ENCODE peak calls at places on chromosomes 11 and 22, in eight cellular contexts. V is CD8-positive, alpha-beta T cell; B is left ventricle myocardium inferior; M is colonic mucosa; U is glutamatergic neuron; X is activated CD8-positive, alpha-beta T cell treated with anti-CD3 and anti-CD28 coated beads for 36 hours; K is AG04449; P is thoracic aorta. Z is an unnamed sample.

GRCh38 chr22:46042786-46043185 is 65.8 kb upstream of the WNT7B start:
- DNase-seq in V (no peak), B (peak), M (no peak), U (no peak), X (no peak), K (no peak), P (no peak), Z (no peak)

GRCh38 chr11:565921-566509 is 5.2 kb downstream of the RASSF7 start:
- DNase-seq in V (no peak), B (no peak), M (no peak), U (no peak), X (no peak), K (no peak), P (no peak), Z (no peak)

GRCh38 chr11:61734767-61735166 is 17.7 kb upstream of the MYRF start:
- DNase-seq in V (no peak), B (no peak), M (no peak), U (no peak), X (no peak), K (no peak), P (no peak), Z (no peak)

GRCh38 chr11:64903291-64903833 is 13.6 kb downstream of the ATG2A start:
- DNase-seq in V (no peak), B (no peak), M (no peak), U (no peak), X (no peak), K (no peak), P (no peak), Z (no peak)

GRCh38 chr22:40519948-40520331 is 116.6 kb downstream of the MRTFA start:
- DNase-seq in V (no peak), B (no peak), M (no peak), U (no peak), X (no peak), K (no peak), P (no peak), Z (no peak)

GRCh38 chr11:110425751-110426545 is 3.8 kb upstream of the FDX1 start:
- DNase-seq in V (no peak), B (no peak), M (no peak), U (no peak), X (no peak), K (peak), P (no peak), Z (no peak)

GRCh38 chr11:10407749-10408472 is 47.2 kb upstream of the AMPD3 start:
- DNase-seq in V (no peak), B (peak), M (no peak), U (no peak), X (no peak), K (no peak), P (no peak), Z (no peak)

GRCh38 chr11:117384045-117384444 is 56.4 kb downstream of the CEP164 start:
- DNase-seq in V (no peak), B (no peak), M (no peak), U (no peak), X (no peak), K (peak), P (no peak), Z (no peak)

GRCh38 chr11:126148317-126148716 is 63.1 kb downstream of the RPUSD4 start:
- DNase-seq in V (no peak), B (no peak), M (no peak), U (no peak), X (no peak), K (no peak), P (no peak), Z (no peak)

GRCh38 chr22:37650463-37651136 is 7.9 kb upstream of the PDXP start:
- DNase-seq in V (no peak), B (no peak), M (no peak), U (no peak), X (no peak), K (no peak), P (no peak), Z (no peak)

GRCh38 chr11:34432822-34433221 is 5.9 kb upstream of the CAT start:
- DNase-seq in V (no peak), B (no peak), M (no peak), U (no peak), X (no peak), K (no peak), P (no peak), Z (no peak)

GRCh38 chr11:20065040-20065805 is 95.1 kb downstream of the DBX1 start:
- DNase-seq in V (no peak), B (no peak), M (no peak), U (no peak), X (no peak), K (no peak), P (no peak), Z (no peak)

GRCh38 chr11:128886401-128887119 is 4.6 kb upstream of the KCNJ5 start:
- DNase-seq in V (no peak), B (no peak), M (peak), U (no peak), X (peak), K (no peak), P (no peak), Z (no peak)
- TF ChIP-seq CTCF in V (no peak), B (peak), M (peak), U (no peak), X (no peak), K (peak), P (no peak), Z (no peak)

DNA sequence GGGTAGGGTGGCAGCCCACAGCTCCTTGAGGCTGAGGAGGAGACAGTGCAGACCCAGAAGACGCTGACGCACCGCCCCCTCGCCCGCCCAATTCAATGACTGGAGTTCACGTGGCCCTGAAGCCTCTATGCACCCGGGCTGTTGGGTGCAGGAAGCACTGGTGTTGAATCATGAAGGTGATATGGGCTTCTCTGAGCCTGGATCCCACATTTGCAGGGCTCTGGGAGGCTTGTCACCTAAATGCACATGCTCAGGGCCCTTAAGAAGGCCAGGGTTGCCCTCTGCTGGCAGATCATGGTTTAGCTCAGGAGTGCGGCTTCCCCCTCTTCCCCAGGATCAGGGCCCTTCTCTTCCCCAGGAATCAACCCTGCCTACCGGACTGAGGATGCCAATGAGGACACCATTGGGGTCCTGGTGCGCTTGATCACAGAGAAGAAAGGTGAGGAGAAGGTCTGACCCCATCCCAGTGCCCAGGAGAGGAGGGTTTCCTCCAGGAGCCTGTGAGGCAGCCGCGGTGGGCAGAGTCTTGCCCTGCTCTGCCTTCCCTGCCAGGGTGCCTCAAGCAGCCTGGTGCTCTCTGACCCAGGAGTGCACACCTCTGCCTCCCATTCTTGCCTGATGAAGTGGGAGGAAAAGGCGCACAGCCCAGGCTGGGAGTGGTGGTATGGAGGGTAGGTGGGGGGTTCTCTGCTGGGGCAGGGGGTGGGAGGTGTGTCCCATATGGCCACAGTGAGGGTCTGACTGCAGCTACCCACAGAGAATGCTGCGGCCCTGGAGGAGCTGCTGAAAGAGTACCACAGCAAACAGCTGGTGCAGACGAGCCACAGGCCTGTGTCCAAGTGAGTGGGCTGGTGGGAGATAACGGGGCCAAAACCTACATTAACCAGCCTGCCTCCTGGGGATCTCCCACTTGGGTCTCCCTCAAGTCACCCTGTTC is 17.5 kb downstream of the RELT start:
- DNase-seq in V (peak), B (peak), M (peak), U (peak), X (peak), K (no peak), P (no peak), Z (peak)
- TF ChIP-seq CTCF in V (peak), B (peak), M (peak), U (peak), X (peak), K (peak), P (peak), Z (peak)

GRCh38 chr11:74487875-74488274 is 5.6 kb downstream of the LIPT2 start:
- DNase-seq in V (no peak), B (no peak), M (no peak), U (no peak), X (peak), K (no peak), P (no peak), Z (no peak)
- TF ChIP-seq CTCF in V (no peak), B (no peak), M (no peak), U (no peak), X (no peak), K (peak), P (no peak), Z (no peak)

GRCh38 chr11:72613450-72613849 is 60.8 kb downstream of the PDE2A start:
- DNase-seq in V (no peak), B (no peak), M (no peak), U (no peak), X (no peak), K (no peak), P (no peak), Z (no peak)
- TF ChIP-seq CTCF in V (no peak), B (no peak), M (no peak), U (no peak), X (no peak), K (no peak), P (no peak), Z (no peak)

DNA sequence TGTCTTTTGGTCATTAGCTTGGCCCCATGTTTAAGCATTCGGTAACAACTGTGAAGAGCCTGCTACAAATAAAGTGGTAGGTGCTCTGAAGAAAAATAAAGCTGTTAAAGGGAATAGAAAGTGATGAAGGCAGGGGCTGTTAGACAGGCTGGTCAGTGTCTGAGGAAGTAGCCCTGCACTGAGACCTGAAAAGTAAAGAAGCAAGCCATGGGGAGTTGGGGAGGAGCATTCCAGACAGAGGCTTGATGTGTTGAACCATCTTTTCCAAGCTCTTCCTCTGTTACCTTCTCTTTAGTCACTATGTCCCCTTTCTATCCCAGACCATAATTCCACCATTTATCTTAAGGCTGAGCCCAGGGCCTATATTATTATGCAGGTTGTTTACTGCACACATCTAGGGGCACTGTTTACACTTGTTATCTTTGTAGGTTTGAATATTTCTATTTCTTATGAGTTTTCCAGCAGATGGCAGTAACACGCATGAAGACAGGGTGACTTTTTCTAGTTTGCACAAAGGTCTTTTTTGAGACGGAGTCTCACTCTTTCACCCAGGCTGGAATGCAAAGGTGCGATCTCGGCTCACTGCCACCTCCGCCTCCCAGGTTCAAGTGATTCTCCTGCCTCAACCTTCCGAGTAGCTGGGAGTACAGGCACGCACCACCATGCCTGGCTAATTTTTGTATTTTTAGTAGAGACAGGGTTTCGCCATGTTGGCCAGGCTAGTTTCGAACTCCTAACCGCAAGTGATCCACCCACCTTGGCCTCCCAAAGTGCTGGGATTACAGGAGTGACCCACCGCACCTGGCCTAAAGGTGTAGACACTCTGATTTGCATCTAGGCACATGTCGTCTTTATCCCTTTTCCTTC is 23.0 kb downstream of the ZFTA start:
- DNase-seq in V (no peak), B (no peak), M (no peak), U (no peak), X (no peak), K (no peak), P (no peak), Z (no peak)
- TF ChIP-seq CTCF in V (no peak), B (peak), M (no peak), U (no peak), X (no peak), K (no peak), P (no peak), Z (no peak)

GRCh38 chr11:70176940-70177689 is 26.0 kb upstream of the FADD start:
- DNase-seq in V (peak), B (no peak), M (peak), U (peak), X (peak), K (no peak), P (no peak), Z (no peak)
- TF ChIP-seq CTCF in V (peak), B (peak), M (peak), U (peak), X (peak), K (peak), P (peak), Z (no peak)

GRCh38 chr11:134628426-134628825 is 216.4 kb upstream of the B3GAT1 start:
- DNase-seq in V (no peak), B (no peak), M (no peak), U (no peak), X (no peak), K (no peak), P (no peak), Z (no peak)
- TF ChIP-seq CTCF in V (no peak), B (no peak), M (no peak), U (no peak), X (no peak), K (no peak), P (no peak), Z (no peak)

GRCh38 chr11:85742873-85743275 is 56.9 kb upstream of the CCDC89 start:
- DNase-seq in V (no peak), B (no peak), M (peak), U (no peak), X (peak), K (no peak), P (no peak), Z (no peak)
- TF ChIP-seq CTCF in V (no peak), B (no peak), M (no peak), U (no peak), X (no peak), K (no peak), P (no peak), Z (no peak)

GRCh38 chr22:31230871-31231621 is 18.9 kb downstream of the LIMK2 start:
- DNase-seq in V (peak), B (no peak), M (peak), U (no peak), X (peak), K (no peak), P (no peak), Z (no peak)
- TF ChIP-seq CTCF in V (peak), B (peak), M (peak), U (no peak), X (peak), K (peak), P (peak), Z (no peak)